ENCODE peak calls at places on chromosomes 5 and 9, in seven cellular contexts. One of them, this sample, is unnamed.
A peak's percentile ranks its signal among the peaks of the same experiment; 100 is the strongest.

GRCh38 chr5:167587768-167588167 is 703.7 kb upstream of the WWC1 start:
- DNase-seq in vagina: no peak
- DNase-seq in Panc1: no peak
- DNase-seq in HFF-Myc: peak; percentile 16
- DNase-seq in PC-3: peak; percentile 50
- DNase-seq in foreskin fibroblast: no peak
- DNase-seq in left ventricle myocardium inferior: no peak
- DNase-seq in this sample: no peak

GRCh38 chr9:98491778-98492177 is 217.0 kb downstream of the GABBR2 start:
- DNase-seq in vagina: no peak
- DNase-seq in Panc1: no peak
- DNase-seq in HFF-Myc: no peak
- DNase-seq in PC-3: no peak
- DNase-seq in foreskin fibroblast: peak; percentile 39
- DNase-seq in left ventricle myocardium inferior: peak; percentile 23
- DNase-seq in this sample: no peak

GRCh38 chr5:170480277-170480676 is 23.5 kb upstream of the KCNIP1 start:
- DNase-seq in vagina: peak; percentile 22
- DNase-seq in Panc1: no peak
- DNase-seq in HFF-Myc: no peak
- DNase-seq in PC-3: no peak
- DNase-seq in foreskin fibroblast: no peak
- DNase-seq in left ventricle myocardium inferior: no peak
- DNase-seq in this sample: no peak

GRCh38 chr5:130874861-130875419 is 290.1 kb downstream of the HINT1 start:
- DNase-seq in vagina: no peak
- DNase-seq in Panc1: no peak
- DNase-seq in HFF-Myc: no peak
- DNase-seq in PC-3: no peak
- DNase-seq in foreskin fibroblast: peak; percentile 1
- DNase-seq in left ventricle myocardium inferior: no peak
- DNase-seq in this sample: no peak

GRCh38 chr5:132371603-132371994 is 2.1 kb downstream of the SLC22A5 start:
- DNase-seq in vagina: peak; percentile 55
- DNase-seq in Panc1: no peak
- DNase-seq in HFF-Myc: no peak
- DNase-seq in PC-3: no peak
- DNase-seq in foreskin fibroblast: no peak
- DNase-seq in left ventricle myocardium inferior: no peak
- DNase-seq in this sample: no peak

GRCh38 chr9:134067904-134068741 is at the start of gene BRD3:
- DNase-seq in vagina: no peak
- DNase-seq in Panc1: no peak
- DNase-seq in HFF-Myc: peak; percentile 35
- DNase-seq in PC-3: peak; percentile 85
- DNase-seq in foreskin fibroblast: peak; percentile 90
- DNase-seq in left ventricle myocardium inferior: peak; percentile 88
- DNase-seq in this sample: peak; percentile 92

GRCh38 chr5:30197662-30198061 is 995.8 kb upstream of the CDH6 start:
- DNase-seq in vagina: no peak
- DNase-seq in Panc1: no peak
- DNase-seq in HFF-Myc: no peak
- DNase-seq in PC-3: no peak
- DNase-seq in foreskin fibroblast: no peak
- DNase-seq in left ventricle myocardium inferior: no peak
- DNase-seq in this sample: no peak

GRCh38 chr9:74336161-74336560 is 161.0 kb upstream of the RORB start:
- DNase-seq in vagina: no peak
- DNase-seq in Panc1: no peak
- DNase-seq in HFF-Myc: no peak
- DNase-seq in PC-3: no peak
- DNase-seq in foreskin fibroblast: no peak
- DNase-seq in left ventricle myocardium inferior: no peak
- DNase-seq in this sample: no peak

GRCh38 chr5:89047591-89047990 is 164.6 kb upstream of the MEF2C start:
- DNase-seq in vagina: no peak
- DNase-seq in Panc1: no peak
- DNase-seq in HFF-Myc: no peak
- DNase-seq in PC-3: peak; percentile 37
- DNase-seq in foreskin fibroblast: peak; percentile 29
- DNase-seq in left ventricle myocardium inferior: no peak
- DNase-seq in this sample: no peak

GRCh38 chr5:93894471-93895354 is 153.3 kb upstream of the POU5F2 start:
- DNase-seq in vagina: no peak
- DNase-seq in Panc1: no peak
- DNase-seq in HFF-Myc: no peak
- DNase-seq in PC-3: no peak
- DNase-seq in foreskin fibroblast: no peak
- DNase-seq in left ventricle myocardium inferior: no peak
- DNase-seq in this sample: no peak

GRCh38 chr5:150671509-150672236 is 10.6 kb downstream of the MYOZ3 start:
- DNase-seq in vagina: no peak
- DNase-seq in Panc1: no peak
- DNase-seq in HFF-Myc: no peak
- DNase-seq in PC-3: no peak
- DNase-seq in foreskin fibroblast: no peak
- DNase-seq in left ventricle myocardium inferior: no peak
- DNase-seq in this sample: peak; percentile 84

GRCh38 chr9:136081113-136081825 is 13.8 kb downstream of the NACC2 start:
- DNase-seq in vagina: no peak
- DNase-seq in Panc1: no peak
- DNase-seq in HFF-Myc: no peak
- DNase-seq in PC-3: no peak
- DNase-seq in foreskin fibroblast: no peak
- DNase-seq in left ventricle myocardium inferior: peak; percentile 31
- DNase-seq in this sample: no peak

GRCh38 chr5:17808566-17808965 is 174.3 kb downstream of the TAF11L14 start:
- DNase-seq in vagina: no peak
- DNase-seq in Panc1: no peak
- DNase-seq in HFF-Myc: no peak
- DNase-seq in PC-3: no peak
- DNase-seq in foreskin fibroblast: no peak
- DNase-seq in left ventricle myocardium inferior: no peak
- DNase-seq in this sample: no peak

GRCh38 chr9:16202913-16203734 is 650.3 kb downstream of the CCDC171 start:
- DNase-seq in vagina: no peak
- DNase-seq in Panc1: no peak
- DNase-seq in HFF-Myc: peak; percentile 58
- DNase-seq in PC-3: peak; percentile 86
- DNase-seq in foreskin fibroblast: peak; percentile 88
- DNase-seq in left ventricle myocardium inferior: no peak
- DNase-seq in this sample: no peak

GRCh38 chr9:109403116-109403515 is 82.3 kb upstream of the EPB41L4B start:
- DNase-seq in vagina: no peak
- DNase-seq in Panc1: no peak
- DNase-seq in HFF-Myc: no peak
- DNase-seq in PC-3: no peak
- DNase-seq in foreskin fibroblast: no peak
- DNase-seq in left ventricle myocardium inferior: no peak
- DNase-seq in this sample: no peak

GRCh38 chr9:76716270-76716669 is 48.0 kb upstream of the PCA3 start:
- DNase-seq in vagina: no peak
- DNase-seq in Panc1: no peak
- DNase-seq in HFF-Myc: no peak
- DNase-seq in PC-3: no peak
- DNase-seq in foreskin fibroblast: no peak
- DNase-seq in left ventricle myocardium inferior: no peak
- DNase-seq in this sample: no peak

DNA sequence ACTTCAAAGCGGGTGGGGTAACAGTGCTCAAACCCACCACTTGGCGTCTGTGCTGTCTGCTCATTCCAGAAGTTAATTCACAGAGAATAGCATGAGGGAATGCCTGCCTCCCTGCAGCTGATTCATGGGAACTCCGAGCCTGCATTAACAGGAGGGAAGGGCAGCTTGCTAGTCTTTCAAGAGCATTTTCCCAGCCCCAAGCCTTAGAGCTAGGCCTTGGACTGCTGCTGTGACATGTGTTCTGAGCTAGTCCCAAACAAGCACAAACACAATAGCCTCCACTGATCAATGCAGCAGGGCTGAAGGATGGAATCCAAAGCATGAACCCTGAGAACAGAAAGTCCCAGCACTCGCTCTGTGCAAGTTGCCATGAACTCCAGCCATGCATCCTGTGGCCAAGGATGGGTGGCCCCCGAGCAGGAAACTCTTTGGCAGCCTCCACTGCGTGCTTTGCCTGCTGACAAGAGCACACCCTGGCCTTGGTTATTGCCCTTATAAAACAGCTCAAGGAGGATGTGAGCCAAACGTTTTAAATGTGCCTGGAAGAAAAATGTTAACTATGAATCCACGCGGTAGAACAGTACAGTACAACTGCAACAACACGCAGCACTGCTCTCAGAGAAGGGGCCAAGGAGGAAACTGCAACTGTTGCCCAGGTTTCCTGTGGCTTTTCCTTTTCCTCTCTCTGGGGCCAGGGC is 653.1 kb upstream of the KLF4 start:
- DNase-seq in vagina: no peak
- DNase-seq in Panc1: no peak
- DNase-seq in HFF-Myc: peak; percentile 10
- DNase-seq in PC-3: no peak
- DNase-seq in foreskin fibroblast: peak; percentile 86
- DNase-seq in left ventricle myocardium inferior: peak; percentile 84
- DNase-seq in this sample: peak; percentile 87
- TF ChIP-seq CTCF in vagina: no peak
- TF ChIP-seq CTCF in Panc1: no peak
- TF ChIP-seq CTCF in HFF-Myc: no peak
- TF ChIP-seq CTCF in PC-3: no peak
- TF ChIP-seq CTCF in foreskin fibroblast: no peak
- TF ChIP-seq CTCF in left ventricle myocardium inferior: peak; percentile 32
- TF ChIP-seq CTCF in this sample: peak; percentile 5

DNA sequence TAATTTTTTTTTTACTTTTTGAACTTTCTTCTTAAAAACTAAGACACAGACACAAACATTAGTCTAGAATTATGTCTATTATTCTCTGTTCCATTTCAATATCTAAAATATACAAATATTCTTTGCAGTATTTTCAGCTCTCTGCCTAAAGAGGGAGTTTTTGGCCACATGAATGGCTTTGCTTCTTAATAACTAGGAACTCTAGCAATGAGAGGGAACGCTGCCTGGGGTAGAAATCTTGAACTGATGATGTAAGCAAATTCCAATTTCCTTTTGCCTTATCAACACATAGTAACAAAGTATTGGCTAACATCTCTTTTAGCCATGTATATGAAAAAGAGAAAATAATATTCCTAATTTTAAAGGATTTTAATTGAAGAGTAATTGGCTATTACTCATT is 51.9 kb downstream of the SLC25A46 start:
- DNase-seq in vagina: no peak
- DNase-seq in Panc1: no peak
- DNase-seq in HFF-Myc: peak; percentile 7
- DNase-seq in PC-3: peak; percentile 53
- DNase-seq in foreskin fibroblast: peak; percentile 31
- DNase-seq in left ventricle myocardium inferior: no peak
- DNase-seq in this sample: no peak
- TF ChIP-seq CTCF in vagina: no peak
- TF ChIP-seq CTCF in Panc1: peak; percentile 10
- TF ChIP-seq CTCF in HFF-Myc: no peak
- TF ChIP-seq CTCF in PC-3: peak; percentile 59
- TF ChIP-seq CTCF in foreskin fibroblast: peak; percentile 30
- TF ChIP-seq CTCF in left ventricle myocardium inferior: peak; percentile 50
- TF ChIP-seq CTCF in this sample: peak; percentile 50

DNA sequence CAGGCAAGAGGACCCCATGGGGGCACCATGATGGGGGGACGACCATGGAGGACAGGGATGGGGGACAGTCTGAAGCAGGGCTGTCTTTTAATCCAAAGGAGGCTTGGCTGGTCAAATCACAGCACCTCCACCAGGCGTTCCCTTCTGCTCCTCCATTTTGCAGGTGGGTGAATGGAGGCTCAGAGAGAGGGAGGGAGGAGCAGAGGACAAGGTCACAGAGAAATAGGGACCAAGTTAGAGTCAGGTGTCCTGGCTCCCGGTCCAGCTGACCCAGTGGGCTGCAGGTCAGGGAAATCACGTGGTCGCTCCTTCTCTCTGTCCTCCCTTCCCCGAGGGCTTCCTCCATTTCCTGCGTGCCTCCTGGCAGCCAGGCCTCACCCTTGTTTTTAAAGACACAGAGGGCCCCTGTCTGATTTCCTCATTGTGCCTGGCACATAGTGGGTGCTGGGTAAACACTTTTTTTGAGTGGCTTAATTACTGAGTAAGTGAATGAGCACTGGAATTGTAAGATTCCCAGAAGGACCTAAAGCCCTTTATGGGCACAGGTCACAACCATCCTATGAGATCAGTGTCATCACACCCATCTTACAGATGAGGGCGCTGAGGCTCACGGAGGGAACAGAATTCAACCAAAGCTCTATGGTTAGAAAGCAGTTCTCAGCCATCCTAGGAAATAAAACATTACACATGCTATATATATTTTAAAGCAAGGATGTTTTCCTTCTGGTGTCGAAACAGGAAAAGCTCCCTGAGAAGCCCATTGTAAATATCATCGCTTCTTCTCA is 156.2 kb upstream of the SMIM23 start:
- DNase-seq in vagina: no peak
- DNase-seq in Panc1: no peak
- DNase-seq in HFF-Myc: no peak
- DNase-seq in PC-3: peak; percentile 34
- DNase-seq in foreskin fibroblast: no peak
- DNase-seq in left ventricle myocardium inferior: no peak
- DNase-seq in this sample: peak; percentile 66
- TF ChIP-seq CTCF in vagina: no peak
- TF ChIP-seq CTCF in Panc1: no peak
- TF ChIP-seq CTCF in HFF-Myc: no peak
- TF ChIP-seq CTCF in PC-3: peak; percentile 45
- TF ChIP-seq CTCF in foreskin fibroblast: no peak
- TF ChIP-seq CTCF in left ventricle myocardium inferior: no peak
- TF ChIP-seq CTCF in this sample: no peak

GRCh38 chr5:15687401-15687800 is 187.4 kb downstream of the FBXL7 start:
- DNase-seq in vagina: no peak
- DNase-seq in Panc1: no peak
- DNase-seq in HFF-Myc: no peak
- DNase-seq in PC-3: no peak
- DNase-seq in foreskin fibroblast: no peak
- DNase-seq in left ventricle myocardium inferior: no peak
- DNase-seq in this sample: no peak

GRCh38 chr5:15682566-15682965 is 182.6 kb downstream of the FBXL7 start:
- DNase-seq in vagina: no peak
- DNase-seq in Panc1: no peak
- DNase-seq in HFF-Myc: no peak
- DNase-seq in PC-3: no peak
- DNase-seq in foreskin fibroblast: no peak
- DNase-seq in left ventricle myocardium inferior: no peak
- DNase-seq in this sample: no peak

GRCh38 chr5:15682122-15682521 is 182.1 kb downstream of the FBXL7 start:
- DNase-seq in vagina: no peak
- DNase-seq in Panc1: no peak
- DNase-seq in HFF-Myc: no peak
- DNase-seq in PC-3: no peak
- DNase-seq in foreskin fibroblast: no peak
- DNase-seq in left ventricle myocardium inferior: no peak
- DNase-seq in this sample: no peak

DNA sequence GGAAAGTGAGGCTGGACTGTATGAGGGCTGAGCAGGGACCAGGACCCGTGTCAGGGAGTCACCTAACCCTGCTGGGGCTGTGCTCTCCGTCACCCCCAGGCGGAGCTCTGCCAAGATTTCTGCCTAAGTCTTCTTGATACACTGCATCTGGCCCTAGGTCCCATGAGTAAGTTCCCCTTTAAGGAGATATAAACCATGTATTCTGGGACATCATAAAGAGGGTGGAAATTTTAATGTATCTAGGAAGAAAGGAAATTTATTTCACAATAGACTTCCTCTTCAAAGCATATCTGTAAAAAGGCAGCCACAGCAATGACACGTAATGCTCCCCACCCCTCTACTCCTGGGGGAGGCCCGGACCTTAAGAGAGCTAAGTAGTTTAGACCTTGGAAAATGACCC is 183.4 kb downstream of the FBXL7 start:
- DNase-seq in vagina: no peak
- DNase-seq in Panc1: no peak
- DNase-seq in HFF-Myc: no peak
- DNase-seq in PC-3: no peak
- DNase-seq in foreskin fibroblast: no peak
- DNase-seq in left ventricle myocardium inferior: no peak
- DNase-seq in this sample: no peak
- TF ChIP-seq CTCF in vagina: no peak
- TF ChIP-seq CTCF in Panc1: no peak
- TF ChIP-seq CTCF in HFF-Myc: peak; percentile 17
- TF ChIP-seq CTCF in PC-3: no peak
- TF ChIP-seq CTCF in foreskin fibroblast: peak; percentile 10
- TF ChIP-seq CTCF in left ventricle myocardium inferior: peak; percentile 52
- TF ChIP-seq CTCF in this sample: no peak